ENCODE peak calls at places on chromosomes 5 and 9, in four cellular contexts. One of them, this sample, is unnamed.

GRCh38 chr9:102135768-102136167 is 397.3 kb upstream of the GRIN3A start:
- DNase-seq in WERI-Rb-1: no peak
- DNase-seq in tibial artery: no peak
- DNase-seq in foreskin fibroblast: no peak
- DNase-seq in this sample: no peak

GRCh38 chr9:135661801-135662560 is 1.1 kb upstream of the LCN9 start:
- DNase-seq in foreskin fibroblast: no peak
- DNase-seq in tibial artery: no peak
- DNase-seq in WERI-Rb-1: no peak
- DNase-seq in this sample: no peak

GRCh38 chr5:13987843-13988464 is 43.5 kb upstream of the DNAH5 start:
- DNase-seq in WERI-Rb-1: peak; percentile 47
- DNase-seq in foreskin fibroblast: peak; percentile 50
- DNase-seq in tibial artery: no peak
- DNase-seq in this sample: peak; percentile 56

GRCh38 chr5:157126-157715 is 34.1 kb upstream of the LRRC14B start:
- DNase-seq in tibial artery: no peak
- DNase-seq in foreskin fibroblast: no peak
- DNase-seq in WERI-Rb-1: peak; percentile 5
- DNase-seq in this sample: no peak

GRCh38 chr9:26296910-26297309 is 595.7 kb downstream of the CAAP1 start:
- DNase-seq in WERI-Rb-1: no peak
- DNase-seq in tibial artery: no peak
- DNase-seq in foreskin fibroblast: peak; percentile 24
- DNase-seq in this sample: peak; percentile 12

GRCh38 chr9:109447329-109448076 is 50.6 kb downstream of the PTPN3 start:
- DNase-seq in tibial artery: no peak
- DNase-seq in WERI-Rb-1: no peak
- DNase-seq in foreskin fibroblast: no peak
- DNase-seq in this sample: no peak

GRCh38 chr5:153907170-153907775 is 131.4 kb downstream of the FAM114A2 start:
- DNase-seq in WERI-Rb-1: no peak
- DNase-seq in foreskin fibroblast: no peak
- DNase-seq in tibial artery: no peak
- DNase-seq in this sample: no peak

GRCh38 chr5:127967983-127968592 is 115.5 kb upstream of the SLC12A2 start:
- DNase-seq in WERI-Rb-1: no peak
- DNase-seq in tibial artery: no peak
- DNase-seq in foreskin fibroblast: no peak
- DNase-seq in this sample: no peak

GRCh38 chr5:40554794-40555193 is 124.9 kb upstream of the PTGER4 start:
- DNase-seq in foreskin fibroblast: no peak
- DNase-seq in tibial artery: no peak
- DNase-seq in WERI-Rb-1: no peak
- DNase-seq in this sample: no peak

GRCh38 chr5:145244251-145244650 is 590.9 kb downstream of the PRELID2 start:
- DNase-seq in foreskin fibroblast: no peak
- DNase-seq in WERI-Rb-1: no peak
- DNase-seq in tibial artery: no peak
- DNase-seq in this sample: no peak

GRCh38 chr9:134434896-134435506 is 108.7 kb downstream of the RXRA start:
- DNase-seq in WERI-Rb-1: no peak
- DNase-seq in tibial artery: peak; percentile 98
- DNase-seq in foreskin fibroblast: peak; percentile 95
- DNase-seq in this sample: peak; percentile 99

GRCh38 chr9:126148523-126148870 is 178.1 kb upstream of the MVB12B start:
- DNase-seq in foreskin fibroblast: no peak
- DNase-seq in WERI-Rb-1: no peak
- DNase-seq in tibial artery: peak; percentile 28
- DNase-seq in this sample: no peak

GRCh38 chr5:997001-997474 is 11.6 kb upstream of the NKD2 start:
- DNase-seq in WERI-Rb-1: peak; percentile 41
- DNase-seq in tibial artery: peak; percentile 25
- DNase-seq in foreskin fibroblast: no peak
- DNase-seq in this sample: no peak

GRCh38 chr5:179111267-179112207 is 51.4 kb downstream of the ZNF354C start:
- DNase-seq in tibial artery: peak; percentile 16
- DNase-seq in WERI-Rb-1: no peak
- DNase-seq in foreskin fibroblast: no peak
- DNase-seq in this sample: no peak

GRCh38 chr9:112771359-112772214 is 21.0 kb downstream of the SNX30 start:
- DNase-seq in foreskin fibroblast: no peak
- DNase-seq in tibial artery: no peak
- DNase-seq in WERI-Rb-1: no peak
- DNase-seq in this sample: no peak

GRCh38 chr5:41115281-41115680 is 44.1 kb upstream of the MROH2B start:
- DNase-seq in tibial artery: no peak
- DNase-seq in foreskin fibroblast: no peak
- DNase-seq in WERI-Rb-1: no peak
- DNase-seq in this sample: peak; percentile 82

GRCh38 chr5:98942849-98943248 is 14.0 kb upstream of the CHD1 start:
- DNase-seq in tibial artery: no peak
- DNase-seq in WERI-Rb-1: no peak
- DNase-seq in foreskin fibroblast: peak; percentile 44
- DNase-seq in this sample: no peak

GRCh38 chr5:53164478-53165165 is 55.1 kb upstream of the MOCS2 start:
- DNase-seq in WERI-Rb-1: no peak
- DNase-seq in tibial artery: no peak
- DNase-seq in foreskin fibroblast: no peak
- DNase-seq in this sample: no peak

GRCh38 chr9:68996457-68996856 is 17.5 kb downstream of the PRKACG start:
- DNase-seq in WERI-Rb-1: no peak
- DNase-seq in foreskin fibroblast: no peak
- DNase-seq in tibial artery: no peak
- DNase-seq in this sample: no peak

GRCh38 chr9:106482733-106483132 is 380.2 kb upstream of the ZNF462 start:
- DNase-seq in tibial artery: no peak
- DNase-seq in WERI-Rb-1: no peak
- DNase-seq in foreskin fibroblast: no peak
- DNase-seq in this sample: no peak

GRCh38 chr5:160284271-160284670 is 28.1 kb downstream of the CCNJL start:
- DNase-seq in WERI-Rb-1: no peak
- DNase-seq in tibial artery: no peak
- DNase-seq in foreskin fibroblast: no peak
- DNase-seq in this sample: no peak

GRCh38 chr5:23013395-23013994 is 160.4 kb upstream of the CDH12 start:
- DNase-seq in WERI-Rb-1: no peak
- DNase-seq in tibial artery: no peak
- DNase-seq in foreskin fibroblast: no peak
- DNase-seq in this sample: no peak

GRCh38 chr9:127535834-127536233 is 76.2 kb upstream of the STXBP1 start:
- DNase-seq in tibial artery: no peak
- DNase-seq in foreskin fibroblast: no peak
- DNase-seq in WERI-Rb-1: no peak
- DNase-seq in this sample: no peak

GRCh38 chr9:136093331-136093986 is 1.6 kb downstream of the NACC2 start:
- DNase-seq in tibial artery: peak; percentile 85
- DNase-seq in WERI-Rb-1: peak; percentile 54
- DNase-seq in foreskin fibroblast: no peak
- DNase-seq in this sample: no peak

GRCh38 chr9:133387680-133388079 is 11.5 kb downstream of the STKLD1 start:
- DNase-seq in tibial artery: no peak
- DNase-seq in foreskin fibroblast: no peak
- DNase-seq in WERI-Rb-1: no peak
- DNase-seq in this sample: no peak

GRCh38 chr5:178542455-178542854 is 47.7 kb downstream of the COL23A1 start:
- DNase-seq in WERI-Rb-1: no peak
- DNase-seq in tibial artery: no peak
- DNase-seq in foreskin fibroblast: no peak
- DNase-seq in this sample: peak; percentile 88

GRCh38 chr5:34827594-34828506 is 11.1 kb upstream of the TTC23L start:
- DNase-seq in tibial artery: no peak
- DNase-seq in foreskin fibroblast: no peak
- DNase-seq in WERI-Rb-1: no peak
- DNase-seq in this sample: no peak

GRCh38 chr9:31519011-31519410 is 865.4 kb upstream of the ACO1 start:
- DNase-seq in tibial artery: no peak
- DNase-seq in WERI-Rb-1: peak; percentile 26
- DNase-seq in foreskin fibroblast: no peak
- DNase-seq in this sample: no peak

GRCh38 chr5:13553896-13554295 is 390.6 kb downstream of the DNAH5 start:
- DNase-seq in tibial artery: no peak
- DNase-seq in foreskin fibroblast: no peak
- DNase-seq in WERI-Rb-1: no peak
- DNase-seq in this sample: no peak

DNA sequence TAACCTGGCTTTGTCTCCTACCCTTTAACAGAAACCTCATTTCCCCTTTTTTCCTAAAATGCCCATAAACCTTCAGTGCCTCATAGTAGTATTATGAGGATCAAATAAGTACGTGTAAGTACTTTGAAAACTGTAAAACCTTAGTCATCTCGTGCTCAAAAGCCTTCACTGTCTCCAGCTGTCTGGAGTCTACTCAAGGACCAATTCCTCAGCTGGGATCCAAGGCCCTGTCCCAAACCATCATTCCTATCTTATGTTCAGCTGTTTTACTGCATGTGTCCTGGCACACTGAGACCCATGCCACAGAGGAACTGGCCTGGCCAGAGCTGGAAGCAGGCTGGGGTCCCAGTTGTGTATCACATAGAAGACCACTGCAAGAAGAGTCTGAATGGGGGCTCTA is 15.9 kb downstream of the ADAMTSL1 start:
- DNase-seq in tibial artery: no peak
- DNase-seq in foreskin fibroblast: peak; percentile 76
- DNase-seq in WERI-Rb-1: no peak
- DNase-seq in this sample: no peak
- H3K4me3 ChIP-seq in tibial artery: no peak overlapping the region
- H3K4me3 ChIP-seq in foreskin fibroblast: peak overlapping the region; percentile 41
- H3K4me3 ChIP-seq in WERI-Rb-1: no peak overlapping the region
- H3K4me3 ChIP-seq in this sample: no peak overlapping the region

DNA sequence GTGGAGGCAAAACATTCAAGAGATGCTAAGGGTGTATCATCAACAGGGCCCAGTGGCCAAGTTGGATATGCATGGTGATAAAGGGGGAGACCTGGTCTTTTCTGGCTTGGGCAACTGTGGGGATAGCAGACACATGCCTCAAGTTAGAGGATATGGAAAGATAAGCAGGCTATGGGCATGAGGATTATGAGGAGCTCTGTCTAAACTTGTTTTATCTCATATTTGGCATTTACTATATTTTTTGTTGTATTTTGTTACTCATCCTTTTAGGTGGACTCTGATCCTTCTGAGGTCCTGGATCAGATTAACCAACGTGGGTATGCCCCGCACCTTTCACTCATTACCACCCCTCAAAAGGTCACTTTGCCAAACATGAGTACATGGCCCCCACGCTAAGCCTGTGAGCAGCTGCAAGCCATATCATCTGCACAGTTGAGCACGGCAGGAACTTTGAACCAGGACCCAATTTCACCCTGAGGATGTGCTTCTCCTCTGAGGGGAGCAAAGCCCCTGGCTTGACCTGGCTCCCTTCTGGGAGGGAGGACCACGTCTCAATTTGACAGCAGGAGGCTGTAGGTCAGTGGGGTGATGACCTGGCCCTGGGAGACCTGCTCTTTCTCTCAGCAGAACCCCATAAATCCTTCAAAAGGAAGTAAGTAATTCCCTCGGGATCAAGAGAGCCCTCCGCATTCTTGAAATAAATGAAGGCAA is 71.1 kb upstream of the CD180 start:
- DNase-seq in WERI-Rb-1: no peak
- DNase-seq in foreskin fibroblast: peak; percentile 42
- DNase-seq in tibial artery: peak; percentile 74
- DNase-seq in this sample: no peak
- H3K4me3 ChIP-seq in WERI-Rb-1: no peak overlapping the region
- H3K4me3 ChIP-seq in foreskin fibroblast: no peak overlapping the region
- H3K4me3 ChIP-seq in tibial artery: no peak overlapping the region
- H3K4me3 ChIP-seq in this sample: no peak overlapping the region

GRCh38 chr9:129482521-129483466 is 138.1 kb downstream of the C9orf50 start:
- DNase-seq in foreskin fibroblast: peak; percentile 94
- DNase-seq in tibial artery: peak; percentile 96
- DNase-seq in WERI-Rb-1: peak; percentile 90
- DNase-seq in this sample: peak; percentile 75
- H3K4me3 ChIP-seq in foreskin fibroblast: peak overlapping the region; percentile 37
- H3K4me3 ChIP-seq in tibial artery: peak overlapping the region; percentile 63
- H3K4me3 ChIP-seq in WERI-Rb-1: peak overlapping the region; percentile 56
- H3K4me3 ChIP-seq in this sample: no peak overlapping the region

DNA sequence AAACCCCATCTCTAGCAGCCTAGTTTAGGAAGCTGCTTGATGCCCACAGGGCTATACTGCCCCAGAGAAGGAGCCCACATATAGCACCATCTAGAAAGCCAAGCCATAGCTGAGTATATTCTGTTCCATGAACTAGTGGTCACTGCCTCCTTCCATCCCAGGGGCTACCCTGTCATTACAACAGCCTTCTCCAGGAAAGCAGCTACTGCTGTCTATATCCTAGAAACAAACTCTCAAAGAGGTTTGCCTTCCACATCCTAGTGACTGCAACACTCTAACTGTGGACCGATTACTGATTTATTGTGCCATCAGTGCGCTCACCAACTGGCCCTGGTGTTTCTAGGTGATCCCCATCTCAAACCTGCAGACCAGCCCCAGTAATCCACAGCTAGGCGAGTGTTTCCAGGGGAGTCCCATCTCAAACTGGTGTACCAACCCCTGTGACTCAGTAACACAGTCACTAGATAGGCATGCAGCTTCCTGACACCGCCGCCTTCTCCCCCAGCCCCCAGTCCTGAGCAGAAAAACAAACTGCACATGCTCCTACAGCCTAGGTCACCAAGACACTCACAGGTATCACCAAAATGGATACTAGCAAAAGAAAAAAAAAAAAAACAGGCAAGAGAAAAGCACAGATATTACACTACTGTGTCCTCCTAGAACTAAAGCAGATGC is 14.8 kb downstream of the SPTLC1 start:
- DNase-seq in WERI-Rb-1: no peak
- DNase-seq in foreskin fibroblast: peak; percentile 72
- DNase-seq in tibial artery: no peak
- DNase-seq in this sample: peak; percentile 36
- H3K4me3 ChIP-seq in WERI-Rb-1: no peak overlapping the region
- H3K4me3 ChIP-seq in foreskin fibroblast: no peak overlapping the region
- H3K4me3 ChIP-seq in tibial artery: no peak overlapping the region
- H3K4me3 ChIP-seq in this sample: no peak overlapping the region

This sample was measured in astrocyte of the cerebellum.